ENCODE peak calls at places on chromosome 2, in four cellular contexts. One of them, this sample, is unnamed. For H3K4me1, the result is how much of the 10 kb centered on the place peaks cover.

GRCh38 chr2:46387292-46387691 is 90.1 kb downstream of the EPAS1 start:
- DNase-seq in CD8-positive, alpha-beta memory T cell: no peak
- DNase-seq in DND-41: no peak
- DNase-seq in Peyer's patch: no peak
- DNase-seq in this sample: no peak

GRCh38 chr2:122194546-122194945 is 439.1 kb downstream of the TSN start:
- DNase-seq in CD8-positive, alpha-beta memory T cell: no peak
- DNase-seq in DND-41: no peak
- DNase-seq in Peyer's patch: no peak
- DNase-seq in this sample: no peak

GRCh38 chr2:55862673-55863390 is 60.8 kb downstream of the EFEMP1 start:
- DNase-seq in CD8-positive, alpha-beta memory T cell: no peak
- DNase-seq in DND-41: no peak
- DNase-seq in Peyer's patch: no peak
- DNase-seq in this sample: peak

GRCh38 chr2:128467321-128467901 is 148.7 kb upstream of the HS6ST1 start:
- DNase-seq in CD8-positive, alpha-beta memory T cell: no peak
- DNase-seq in DND-41: peak
- DNase-seq in Peyer's patch: no peak
- DNase-seq in this sample: no peak

GRCh38 chr2:177264209-177264538 is 353 bp downstream of the NFE2L2 start:
- DNase-seq in CD8-positive, alpha-beta memory T cell: no peak
- DNase-seq in DND-41: no peak
- DNase-seq in Peyer's patch: no peak
- DNase-seq in this sample: peak

GRCh38 chr2:220653776-220654175 is 918.3 kb downstream of the EPHA4 start:
- DNase-seq in CD8-positive, alpha-beta memory T cell: no peak
- DNase-seq in DND-41: no peak
- DNase-seq in Peyer's patch: no peak
- DNase-seq in this sample: no peak

GRCh38 chr2:41580806-41581205 is 467.0 kb upstream of the PKDCC start:
- DNase-seq in CD8-positive, alpha-beta memory T cell: no peak
- DNase-seq in DND-41: no peak
- DNase-seq in Peyer's patch: no peak
- DNase-seq in this sample: no peak

GRCh38 chr2:66714651-66715050 is 279.7 kb downstream of the MEIS1 start:
- DNase-seq in CD8-positive, alpha-beta memory T cell: no peak
- DNase-seq in DND-41: no peak
- DNase-seq in Peyer's patch: no peak
- DNase-seq in this sample: no peak

GRCh38 chr2:8872821-8873432 is 35.5 kb upstream of the KIDINS220 start:
- DNase-seq in CD8-positive, alpha-beta memory T cell: no peak
- DNase-seq in DND-41: peak
- DNase-seq in Peyer's patch: no peak
- DNase-seq in this sample: no peak

DNA sequence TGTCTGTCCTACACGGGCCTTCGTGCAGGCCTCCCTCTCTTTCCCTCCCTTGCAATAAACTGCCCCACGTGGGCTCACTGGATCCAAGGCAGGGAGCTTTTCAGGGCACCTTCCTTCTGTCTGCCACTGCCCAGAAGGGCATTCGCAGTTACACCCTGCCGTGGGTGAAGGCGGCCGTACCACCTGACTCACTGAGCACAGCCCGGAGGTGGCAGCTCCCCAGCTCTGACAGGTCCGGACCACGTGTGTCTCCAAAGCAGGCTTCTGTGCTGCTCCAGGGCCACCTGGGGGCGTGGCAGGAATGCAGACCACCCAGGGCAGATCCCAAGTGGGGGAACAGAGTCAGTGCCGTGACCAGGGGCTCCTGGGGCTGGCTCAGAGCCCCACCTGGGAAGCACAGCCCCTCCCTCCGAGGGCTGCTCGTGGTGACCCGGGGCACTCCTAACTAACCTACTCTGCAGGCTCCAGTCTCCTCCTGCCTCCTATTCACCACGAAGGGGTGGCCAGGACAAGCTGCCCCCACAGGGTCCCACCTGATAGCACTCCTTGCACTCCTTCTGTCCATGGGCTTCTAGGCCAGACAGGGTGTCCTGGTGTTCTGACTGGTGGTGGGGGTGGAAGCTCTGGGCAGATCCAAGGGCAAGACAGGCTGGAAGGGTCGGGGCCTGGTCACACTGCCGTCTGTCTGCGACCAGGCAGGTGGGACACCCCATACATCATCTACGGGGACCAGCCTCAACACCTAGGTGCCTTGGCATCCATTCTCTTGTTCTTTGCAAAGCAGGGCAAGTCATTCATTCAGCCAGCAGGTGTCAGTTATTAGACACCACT is 9.7 kb downstream of the SNED1 start:
- DNase-seq in CD8-positive, alpha-beta memory T cell: no peak
- DNase-seq in DND-41: no peak
- DNase-seq in Peyer's patch: peak
- DNase-seq in this sample: peak
- H3K4me1 ChIP-seq in CD8-positive, alpha-beta memory T cell: under half
- H3K4me1 ChIP-seq in DND-41: under half
- H3K4me1 ChIP-seq in Peyer's patch: under half
- H3K4me1 ChIP-seq in this sample: under half

DNA sequence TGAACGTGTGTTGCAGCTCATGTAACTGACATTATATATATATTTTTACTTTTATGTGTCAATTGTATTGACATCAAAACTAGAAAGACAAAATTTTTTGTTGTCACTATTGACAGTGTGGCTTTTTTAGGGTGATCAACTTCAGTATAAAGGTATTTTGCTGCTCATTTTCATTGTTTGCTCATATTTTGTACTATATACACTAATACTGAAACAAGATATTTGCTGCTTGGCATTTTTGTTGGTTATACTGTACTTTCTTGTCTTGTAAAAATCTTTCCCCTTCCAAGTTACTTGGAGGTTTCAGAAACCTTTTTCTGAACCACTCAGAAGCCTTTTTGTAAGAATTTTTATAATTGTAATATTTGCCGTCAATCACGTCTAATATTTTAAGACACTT is 16.5 kb downstream of the AFTPH start:
- DNase-seq in CD8-positive, alpha-beta memory T cell: no peak
- DNase-seq in DND-41: no peak
- DNase-seq in Peyer's patch: no peak
- DNase-seq in this sample: no peak
- H3K4me1 ChIP-seq in CD8-positive, alpha-beta memory T cell: under half
- H3K4me1 ChIP-seq in DND-41: under half
- H3K4me1 ChIP-seq in Peyer's patch: under half
- H3K4me1 ChIP-seq in this sample: under half

GRCh38 chr2:203805485-203805838 is 62.1 kb upstream of the CTLA4 start:
- DNase-seq in CD8-positive, alpha-beta memory T cell: no peak
- DNase-seq in DND-41: no peak
- DNase-seq in Peyer's patch: no peak
- DNase-seq in this sample: no peak
- H3K4me1 ChIP-seq in CD8-positive, alpha-beta memory T cell: under half
- H3K4me1 ChIP-seq in DND-41: half or more
- H3K4me1 ChIP-seq in Peyer's patch: under half
- H3K4me1 ChIP-seq in this sample: under half

DNA sequence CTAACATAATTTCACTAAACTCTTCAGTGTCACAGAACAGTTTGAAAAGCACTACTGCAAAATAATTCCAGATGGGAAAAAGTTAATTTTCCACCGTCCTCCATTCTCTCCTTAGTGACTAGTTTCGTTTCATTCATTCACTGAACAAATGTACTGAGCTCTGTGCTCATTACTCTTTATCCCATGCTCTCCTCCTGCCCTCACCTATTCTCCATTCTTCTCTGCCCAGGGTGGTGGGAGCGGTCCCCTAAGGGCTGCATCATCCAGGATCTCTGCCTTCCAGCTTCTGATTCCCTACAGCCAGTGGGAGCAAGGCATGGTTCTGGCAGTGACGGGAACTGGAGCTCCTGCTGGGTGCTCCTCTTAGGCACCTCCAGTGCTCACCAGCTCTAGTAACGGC is 133.9 kb upstream of the TLK1 start:
- DNase-seq in CD8-positive, alpha-beta memory T cell: no peak
- DNase-seq in DND-41: no peak
- DNase-seq in Peyer's patch: no peak
- DNase-seq in this sample: no peak
- H3K4me1 ChIP-seq in CD8-positive, alpha-beta memory T cell: under half
- H3K4me1 ChIP-seq in DND-41: under half
- H3K4me1 ChIP-seq in Peyer's patch: under half
- H3K4me1 ChIP-seq in this sample: under half

GRCh38 chr2:239324456-239324855 is 76.4 kb downstream of the HDAC4 start:
- DNase-seq in CD8-positive, alpha-beta memory T cell: no peak
- DNase-seq in DND-41: peak
- DNase-seq in Peyer's patch: no peak
- DNase-seq in this sample: peak

GRCh38 chr2:239326831-239327535 is 73.8 kb downstream of the HDAC4 start:
- DNase-seq in CD8-positive, alpha-beta memory T cell: peak
- DNase-seq in DND-41: peak
- DNase-seq in Peyer's patch: peak
- DNase-seq in this sample: peak

GRCh38 chr2:239321596-239322413 is 79.0 kb downstream of the HDAC4 start:
- DNase-seq in CD8-positive, alpha-beta memory T cell: peak
- DNase-seq in DND-41: peak
- DNase-seq in Peyer's patch: peak
- DNase-seq in this sample: no peak

GRCh38 chr2:239322414-239323086 is 78.3 kb downstream of the HDAC4 start:
- DNase-seq in CD8-positive, alpha-beta memory T cell: peak
- DNase-seq in DND-41: peak
- DNase-seq in Peyer's patch: peak
- DNase-seq in this sample: peak

GRCh38 chr2:239323473-239323872 is 77.3 kb downstream of the HDAC4 start:
- DNase-seq in CD8-positive, alpha-beta memory T cell: no peak
- DNase-seq in DND-41: peak
- DNase-seq in Peyer's patch: no peak
- DNase-seq in this sample: no peak
- H3K4me1 ChIP-seq in CD8-positive, alpha-beta memory T cell: half or more
- H3K4me1 ChIP-seq in DND-41: half or more
- H3K4me1 ChIP-seq in Peyer's patch: under half
- H3K4me1 ChIP-seq in this sample: under half

GRCh38 chr2:71720283-71720560 is 266.9 kb downstream of the DYSF start:
- DNase-seq in CD8-positive, alpha-beta memory T cell: no peak
- DNase-seq in DND-41: no peak
- DNase-seq in Peyer's patch: no peak
- DNase-seq in this sample: no peak
- H3K4me1 ChIP-seq in CD8-positive, alpha-beta memory T cell: under half
- H3K4me1 ChIP-seq in DND-41: under half
- H3K4me1 ChIP-seq in Peyer's patch: under half
- H3K4me1 ChIP-seq in this sample: under half

GRCh38 chr2:237604960-237605359 is 14.4 kb upstream of the RAB17 start:
- DNase-seq in CD8-positive, alpha-beta memory T cell: no peak
- DNase-seq in DND-41: no peak
- DNase-seq in Peyer's patch: no peak
- DNase-seq in this sample: no peak
- H3K4me1 ChIP-seq in CD8-positive, alpha-beta memory T cell: under half
- H3K4me1 ChIP-seq in DND-41: under half
- H3K4me1 ChIP-seq in Peyer's patch: under half
- H3K4me1 ChIP-seq in this sample: under half